ENCODE peak calls at places on chromosomes 11 and 22, in seven cellular contexts. Z is CD4-positive, alpha-beta T cell; Y is endothelial cell; I is omental fat pad; C is psoas muscle; L is GM06990; V is right atrium auricular region. F is an unnamed sample.

GRCh38 chr11:57599381-57599780 is 1.9 kb downstream of the SERPING1 start:
- DNase-seq in Z (no peak), Y (no peak), I (no peak), C (no peak), L (no peak), V (no peak), F (no peak)

GRCh38 chr11:78056093-78056492 is 7.6 kb upstream of the THRSP start:
- DNase-seq in Z (no peak), Y (no peak), I (no peak), C (no peak), L (no peak), V (no peak), F (no peak)

GRCh38 chr22:50139843-50140415 is 30.6 kb upstream of the PANX2 start:
- DNase-seq in Z (no peak), Y (no peak), I (no peak), C (no peak), L (peak), V (no peak), F (peak)

GRCh38 chr11:101453682-101454081 is 130.1 kb downstream of the TRPC6 start:
- DNase-seq in Z (no peak), Y (no peak), I (no peak), C (no peak), L (no peak), V (no peak), F (no peak)

GRCh38 chr11:88179141-88179540 is 3.9 kb upstream of the RAB38 start:
- DNase-seq in Z (no peak), Y (no peak), I (no peak), C (no peak), L (peak), V (no peak), F (no peak)

GRCh38 chr11:35419713-35420333 is 465 bp upstream of the SLC1A2 start:
- DNase-seq in Z (no peak), Y (peak), I (no peak), C (peak), L (no peak), V (no peak), F (no peak)

GRCh38 chr22:41229215-41229614 is 11.5 kb downstream of the CHADL start:
- DNase-seq in Z (no peak), Y (no peak), I (no peak), C (no peak), L (no peak), V (no peak), F (no peak)

GRCh38 chr11:118631109-118631508 is 23.7 kb downstream of the PHLDB1 start:
- DNase-seq in Z (no peak), Y (no peak), I (no peak), C (no peak), L (no peak), V (no peak), F (no peak)

GRCh38 chr22:38317995-38318715 is 922 bp upstream of the CSNK1E start:
- DNase-seq in Z (no peak), Y (peak), I (peak), C (peak), L (no peak), V (peak), F (peak)

GRCh38 chr11:69173925-69174591 is 18.3 kb downstream of the SMIM38 start:
- DNase-seq in Z (no peak), Y (no peak), I (no peak), C (no peak), L (no peak), V (no peak), F (no peak)

GRCh38 chr11:15955595-15955994 is 400.8 kb downstream of the SOX6 start:
- DNase-seq in Z (no peak), Y (no peak), I (no peak), C (no peak), L (no peak), V (no peak), F (no peak)

GRCh38 chr11:41281131-41281742 is 178.2 kb downstream of the LRRC4C start:
- DNase-seq in Z (no peak), Y (no peak), I (no peak), C (no peak), L (no peak), V (no peak), F (no peak)

GRCh38 chr11:11117730-11118129 is 235.3 kb downstream of the CSNK2A3 start:
- DNase-seq in Z (no peak), Y (no peak), I (no peak), C (no peak), L (no peak), V (no peak), F (no peak)

GRCh38 chr11:67493548-67494370 is 10.9 kb downstream of the AIP start:
- DNase-seq in Z (no peak), Y (no peak), I (no peak), C (no peak), L (peak), V (no peak), F (no peak)

GRCh38 chr22:50627452-50627913 is 469 bp downstream of the ARSA start:
- DNase-seq in Z (no peak), Y (peak), I (no peak), C (no peak), L (no peak), V (no peak), F (no peak)

GRCh38 chr22:19641254-19641982 is 72.9 kb upstream of the SEPTIN5 start:
- DNase-seq in Z (no peak), Y (peak), I (no peak), C (no peak), L (no peak), V (no peak), F (peak)

GRCh38 chr22:19823191-19823590 is 31.5 kb downstream of the GNB1L start:
- DNase-seq in Z (no peak), Y (peak), I (no peak), C (no peak), L (no peak), V (peak), F (peak)

GRCh38 chr11:2589538-2589934 is 110.3 kb downstream of the KCNQ1OT1 start:
- DNase-seq in Z (no peak), Y (no peak), I (no peak), C (peak), L (no peak), V (no peak), F (no peak)

GRCh38 chr11:70790671-70791300 is 392.5 kb downstream of the CTTN start:
- DNase-seq in Z (no peak), Y (no peak), I (no peak), C (no peak), L (no peak), V (no peak), F (no peak)

GRCh38 chr11:28043930-28044709 is 63.8 kb downstream of the KIF18A start:
- DNase-seq in Z (no peak), Y (no peak), I (no peak), C (no peak), L (no peak), V (no peak), F (no peak)

GRCh38 chr22:49676230-49676629 is 151.4 kb downstream of the BRD1 start:
- DNase-seq in Z (no peak), Y (no peak), I (no peak), C (no peak), L (no peak), V (no peak), F (no peak)

GRCh38 chr11:95739108-95739507 is 50.5 kb downstream of the FAM76B start:
- DNase-seq in Z (no peak), Y (no peak), I (no peak), C (no peak), L (no peak), V (no peak), F (no peak)

GRCh38 chr11:117663826-117664225 is 133.2 kb downstream of the DSCAML1 start:
- DNase-seq in Z (no peak), Y (no peak), I (no peak), C (no peak), L (no peak), V (no peak), F (no peak)

GRCh38 chr11:29318134-29318845 is 698.5 kb downstream of the KCNA4 start:
- DNase-seq in Z (no peak), Y (no peak), I (no peak), C (no peak), L (no peak), V (no peak), F (no peak)

GRCh38 chr22:49923445-49923844 is 5.0 kb downstream of the CRELD2 start:
- DNase-seq in Z (no peak), Y (no peak), I (no peak), C (no peak), L (peak), V (no peak), F (no peak)

GRCh38 chr22:39514373-39514973 is 5.9 kb upstream of the ATF4 start:
- DNase-seq in Z (no peak), Y (peak), I (peak), C (peak), L (no peak), V (peak), F (no peak)

GRCh38 chr11:96309001-96309642 is 33.9 kb downstream of the MAML2 start:
- DNase-seq in Z (no peak), Y (no peak), I (no peak), C (no peak), L (no peak), V (no peak), F (no peak)

GRCh38 chr11:70711911-70712185 is 313.5 kb downstream of the CTTN start:
- DNase-seq in Z (no peak), Y (no peak), I (no peak), C (no peak), L (no peak), V (no peak), F (no peak)

GRCh38 chr11:126307706-126308105 is 3.8 kb downstream of the DCPS start:
- DNase-seq in Z (no peak), Y (peak), I (no peak), C (no peak), L (no peak), V (no peak), F (no peak)

GRCh38 chr11:1358286-1358685 is 31.4 kb upstream of the BRSK2 start:
- DNase-seq in Z (no peak), Y (no peak), I (no peak), C (no peak), L (no peak), V (peak), F (no peak)

GRCh38 chr11:110728476-110728875 is 16.2 kb upstream of the ARHGAP20 start:
- DNase-seq in Z (no peak), Y (no peak), I (no peak), C (no peak), L (no peak), V (no peak), F (no peak)

GRCh38 chr11:61529537-61530225 is 21.1 kb downstream of the LRRC10B start:
- DNase-seq in Z (no peak), Y (no peak), I (no peak), C (no peak), L (no peak), V (peak), F (peak)

GRCh38 chr22:30183861-30184278 is 62.7 kb downstream of the LIF start:
- DNase-seq in Z (no peak), Y (no peak), I (no peak), C (no peak), L (no peak), V (no peak), F (no peak)

GRCh38 chr22:37233751-37234631 is 10.1 kb downstream of the RAC2 start:
- DNase-seq in Z (no peak), Y (no peak), I (no peak), C (no peak), L (no peak), V (no peak), F (no peak)

GRCh38 chr22:35761037-35761436 is 43.4 kb downstream of the APOL5 start:
- DNase-seq in Z (no peak), Y (no peak), I (no peak), C (no peak), L (no peak), V (no peak), F (no peak)

GRCh38 chr11:29280452-29280851 is 736.4 kb downstream of the KCNA4 start:
- DNase-seq in Z (no peak), Y (no peak), I (no peak), C (no peak), L (no peak), V (no peak), F (no peak)

DNA sequence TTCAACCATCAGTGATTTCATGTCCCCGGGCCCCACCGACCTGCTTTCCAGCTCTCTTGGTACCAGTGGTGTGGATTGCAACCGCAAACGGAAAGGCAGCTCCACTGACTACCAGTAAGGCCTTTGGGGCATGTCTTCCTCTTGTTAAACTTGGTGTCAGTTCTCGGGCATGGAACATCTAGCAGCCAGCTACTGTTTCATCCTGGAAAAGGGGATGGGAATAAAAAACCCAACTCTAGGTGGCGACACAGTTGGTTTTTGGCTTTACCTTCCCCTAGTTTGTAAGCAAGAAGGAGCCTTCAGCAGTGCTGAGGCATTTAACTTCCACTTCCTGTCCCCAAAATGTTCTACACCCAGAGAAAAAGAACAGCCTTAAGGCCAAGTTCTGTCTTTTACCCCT is 76.7 kb downstream of the BMAL1 start:
- DNase-seq in Z (no peak), Y (peak), I (no peak), C (no peak), L (no peak), V (no peak), F (peak)
- TF ChIP-seq CTCF in Z (no peak), Y (peak), I (no peak), C (no peak), L (peak), V (no peak), F (no peak)

DNA sequence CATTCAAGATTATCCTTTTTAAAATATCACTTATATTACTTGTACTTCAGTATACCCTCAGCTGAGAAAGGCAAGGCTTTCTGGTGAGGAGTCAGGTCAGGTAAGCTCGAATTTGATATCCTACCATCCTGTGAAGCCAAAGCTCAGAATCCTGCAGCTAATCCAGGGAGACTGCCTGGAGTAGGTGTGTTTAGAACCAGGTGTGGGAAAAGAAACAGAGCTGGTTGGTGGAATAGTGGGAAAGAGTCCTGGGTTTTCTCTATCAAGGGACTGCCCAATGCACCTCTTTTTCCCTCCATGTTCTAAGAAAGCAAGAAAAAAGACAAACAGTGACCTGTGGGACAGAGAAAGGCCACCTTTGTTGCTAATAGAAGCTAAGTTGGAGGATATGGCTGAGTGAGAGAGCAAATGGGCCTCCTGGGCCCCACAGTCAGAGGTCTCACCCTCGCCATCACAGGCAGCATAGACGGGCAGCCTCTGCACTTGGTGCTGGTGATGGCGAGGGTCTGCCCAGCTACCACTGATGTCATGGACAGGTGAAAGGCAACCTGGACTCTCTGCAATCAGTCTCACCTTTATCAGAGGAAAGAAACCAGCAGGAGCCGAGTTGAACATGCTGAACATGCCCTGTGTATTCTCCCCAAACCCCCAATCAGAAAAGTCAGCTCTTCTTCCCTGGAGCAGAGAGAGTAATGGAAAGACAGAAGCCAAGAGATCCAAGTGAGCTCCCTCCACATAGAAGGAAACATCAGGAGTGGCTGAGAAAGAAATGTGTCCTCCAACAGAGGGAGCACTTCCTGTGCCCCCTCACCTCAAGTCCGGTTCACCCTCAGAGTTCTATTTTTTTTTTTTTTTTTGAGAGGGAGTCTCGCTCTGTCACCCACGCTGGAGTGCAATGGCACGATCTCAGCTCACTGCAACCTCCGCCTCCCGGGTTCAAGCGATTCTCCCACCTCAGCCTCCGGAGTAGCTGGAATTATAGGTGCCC is 491.3 kb downstream of the BUD13 start:
- DNase-seq in Z (no peak), Y (no peak), I (no peak), C (no peak), L (no peak), V (no peak), F (no peak)
- TF ChIP-seq CTCF in Z (no peak), Y (no peak), I (no peak), C (no peak), L (peak), V (no peak), F (no peak)

DNA sequence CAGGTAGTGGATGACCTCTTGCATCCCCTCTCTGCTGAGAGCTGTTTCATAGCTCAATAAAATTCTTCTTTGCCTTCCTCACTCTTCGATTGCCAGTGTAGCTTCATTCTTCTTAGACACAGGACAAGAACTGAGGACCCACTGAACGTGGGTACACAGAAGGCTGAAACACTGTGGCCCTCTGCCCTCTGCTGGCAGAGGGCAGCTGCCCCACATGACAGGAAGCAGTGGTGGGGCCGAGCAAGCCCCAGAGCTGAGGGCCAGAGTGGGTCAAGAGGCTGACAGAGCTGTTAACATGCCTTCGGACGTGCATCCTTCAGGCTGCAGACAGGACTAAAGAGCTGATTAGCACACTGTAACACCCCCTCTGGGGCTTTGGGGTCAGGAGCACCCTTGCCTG is 15.6 kb downstream of the SMC1B start:
- DNase-seq in Z (no peak), Y (no peak), I (no peak), C (no peak), L (no peak), V (no peak), F (no peak)
- TF ChIP-seq CTCF in Z (no peak), Y (no peak), I (no peak), C (no peak), L (peak), V (no peak), F (no peak)

GRCh38 chr22:44326549-44326881 is 13.8 kb upstream of the SHISAL1 start:
- DNase-seq in Z (no peak), Y (no peak), I (no peak), C (no peak), L (no peak), V (no peak), F (no peak)

GRCh38 chr22:44329179-44329796 is 16.5 kb upstream of the SHISAL1 start:
- DNase-seq in Z (no peak), Y (no peak), I (no peak), C (no peak), L (peak), V (no peak), F (no peak)

GRCh38 chr22:44328762-44329161 is 16.0 kb upstream of the SHISAL1 start:
- DNase-seq in Z (no peak), Y (no peak), I (no peak), C (no peak), L (no peak), V (no peak), F (no peak)

GRCh38 chr22:44328326-44328725 is 15.6 kb upstream of the SHISAL1 start:
- DNase-seq in Z (no peak), Y (no peak), I (no peak), C (no peak), L (no peak), V (no peak), F (no peak)

DNA sequence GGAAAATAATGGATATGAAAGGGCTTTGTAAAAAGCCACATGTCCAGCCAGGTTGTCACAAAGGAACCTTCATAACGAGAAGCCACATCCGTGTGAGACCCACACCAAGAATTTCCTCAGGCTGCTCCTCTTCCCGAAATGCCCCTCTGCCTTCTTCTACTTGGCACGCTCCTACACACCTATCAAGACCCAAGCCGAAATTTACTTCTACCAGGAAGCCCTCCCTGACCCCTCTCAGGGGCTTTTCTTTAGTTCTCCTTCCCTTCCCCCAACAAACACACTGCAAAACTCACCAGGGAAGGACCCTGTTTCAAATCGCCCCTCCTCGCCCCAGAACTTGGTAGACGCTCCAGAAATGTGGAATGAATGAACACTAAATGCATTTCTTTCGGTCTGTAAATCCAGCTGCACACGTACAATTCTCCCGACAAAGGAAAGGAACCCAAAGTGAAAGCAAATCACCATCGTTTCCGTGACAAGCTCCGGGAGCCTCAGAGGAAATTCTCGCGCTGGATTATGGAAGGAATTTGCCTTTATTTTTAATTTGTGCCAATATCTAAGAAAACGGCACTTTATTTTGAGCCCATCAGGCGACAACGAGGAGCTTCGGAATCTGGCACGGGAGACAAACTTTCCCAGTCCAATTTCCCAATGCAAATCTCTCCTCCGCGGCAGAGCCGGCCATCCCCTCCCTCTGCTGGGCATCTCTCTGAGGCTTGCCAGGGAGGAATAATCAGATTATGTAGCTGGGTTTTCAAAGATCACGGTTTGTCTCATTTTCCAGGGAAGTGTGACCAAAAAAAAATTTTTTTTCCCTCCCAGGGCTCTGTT is 13.2 kb upstream of the SHISAL1 start:
- DNase-seq in Z (no peak), Y (no peak), I (no peak), C (no peak), L (no peak), V (no peak), F (no peak)
- TF ChIP-seq CTCF in Z (no peak), Y (no peak), I (no peak), C (no peak), L (no peak), V (peak), F (no peak)

DNA sequence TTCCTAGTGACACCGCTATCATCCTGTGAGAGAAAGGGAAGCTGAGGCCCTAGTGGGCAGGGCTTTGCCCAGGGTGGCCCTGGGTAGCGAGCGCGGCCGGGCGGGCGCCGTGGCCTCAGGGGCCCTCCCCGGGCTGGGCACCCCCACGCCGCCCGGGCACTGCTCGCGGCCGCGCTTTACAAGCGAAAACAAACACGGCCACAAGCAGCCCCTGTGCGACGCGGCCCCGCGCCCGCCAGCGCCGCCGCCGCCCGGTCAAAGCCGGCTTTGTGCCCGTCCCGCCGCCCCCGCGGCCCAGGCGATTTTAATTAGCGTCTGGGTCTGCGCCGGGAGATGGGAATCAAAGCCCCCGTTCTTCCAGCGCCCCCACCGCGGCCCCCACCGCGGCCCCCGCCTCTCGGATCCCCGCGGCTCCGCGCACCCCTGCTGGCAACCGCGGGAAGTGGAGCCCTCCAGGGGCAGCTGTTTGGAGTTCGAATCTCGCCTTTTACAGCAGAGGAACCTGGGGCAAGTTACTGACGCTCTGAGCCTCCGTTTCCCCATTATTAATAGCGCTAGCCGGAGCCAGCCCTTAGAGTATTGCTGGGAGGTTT is 47.9 kb downstream of the CHRDL2 start:
- DNase-seq in Z (no peak), Y (peak), I (no peak), C (peak), L (no peak), V (no peak), F (peak)
- TF ChIP-seq CTCF in Z (no peak), Y (peak), I (no peak), C (peak), L (no peak), V (peak), F (no peak)